ENCODE peak calls at places on chromosomes 7 and 10, in four cellular contexts. One of them, this sample, is unnamed.
A peak's percentile ranks its signal among the peaks of the same experiment; 100 is the strongest.

GRCh38 chr7:951881-952547 is 2.5 kb downstream of the ADAP1 start:
- DNase-seq in AG04450: no peak
- DNase-seq in IMR-90: no peak
- DNase-seq in uterus: peak; percentile 11
- DNase-seq in this sample: no peak

GRCh38 chr10:75266945-75267344 is 31.2 kb upstream of the COMTD1 start:
- DNase-seq in AG04450: peak; percentile 33
- DNase-seq in IMR-90: peak; percentile 89
- DNase-seq in uterus: no peak
- DNase-seq in this sample: no peak

GRCh38 chr10:113326160-113327111 is 226.4 kb upstream of the HABP2 start:
- DNase-seq in AG04450: no peak
- DNase-seq in IMR-90: peak; percentile 81
- DNase-seq in uterus: peak; percentile 52
- DNase-seq in this sample: peak; percentile 81

GRCh38 chr7:13091974-13092707 is 404.7 kb downstream of the ARL4A start:
- DNase-seq in AG04450: no peak
- DNase-seq in IMR-90: peak; percentile 87
- DNase-seq in uterus: no peak
- DNase-seq in this sample: no peak

GRCh38 chr10:124179308-124180043 is 86.1 kb upstream of the CHST15 start:
- DNase-seq in AG04450: no peak
- DNase-seq in IMR-90: no peak
- DNase-seq in uterus: no peak
- DNase-seq in this sample: no peak

GRCh38 chr10:86106616-86107015 is 260.0 kb downstream of the GRID1 start:
- DNase-seq in AG04450: no peak
- DNase-seq in IMR-90: no peak
- DNase-seq in uterus: no peak
- DNase-seq in this sample: no peak

GRCh38 chr7:83173664-83174063 is 11.0 kb upstream of the PCLO start:
- DNase-seq in AG04450: no peak
- DNase-seq in IMR-90: no peak
- DNase-seq in uterus: no peak
- DNase-seq in this sample: no peak

GRCh38 chr10:65571011-65571570 is 1354.7 kb upstream of the LRRTM3 start:
- DNase-seq in AG04450: no peak
- DNase-seq in IMR-90: no peak
- DNase-seq in uterus: no peak
- DNase-seq in this sample: no peak

GRCh38 chr10:63260860-63261251 is 127.7 kb downstream of the NRBF2 start:
- DNase-seq in AG04450: no peak
- DNase-seq in IMR-90: no peak
- DNase-seq in uterus: no peak
- DNase-seq in this sample: no peak

GRCh38 chr7:66110861-66111260 is 3.8 kb upstream of the CRCP start:
- DNase-seq in AG04450: peak; percentile 73
- DNase-seq in IMR-90: peak; percentile 95
- DNase-seq in uterus: no peak
- DNase-seq in this sample: peak; percentile 91

GRCh38 chr7:83162402-83163256 is at the start of gene PCLO:
- DNase-seq in AG04450: no peak
- DNase-seq in IMR-90: peak; percentile 3
- DNase-seq in uterus: peak; percentile 31
- DNase-seq in this sample: no peak

GRCh38 chr10:14024349-14025202 is 306.1 kb downstream of the FRMD4A start:
- DNase-seq in AG04450: no peak
- DNase-seq in IMR-90: no peak
- DNase-seq in uterus: no peak
- DNase-seq in this sample: no peak

GRCh38 chr10:126349096-126349495 is 39.2 kb downstream of the ADAM12 start:
- DNase-seq in AG04450: no peak
- DNase-seq in IMR-90: no peak
- DNase-seq in uterus: no peak
- DNase-seq in this sample: no peak

GRCh38 chr10:101585841-101586240 is 2.2 kb downstream of the POLL start:
- DNase-seq in AG04450: no peak
- DNase-seq in IMR-90: no peak
- DNase-seq in uterus: no peak
- DNase-seq in this sample: no peak

GRCh38 chr10:101588879-101589278 is 758 bp downstream of the DPCD start:
- DNase-seq in AG04450: no peak
- DNase-seq in IMR-90: peak; percentile 65
- DNase-seq in uterus: no peak
- DNase-seq in this sample: no peak

GRCh38 chr10:101587725-101588614 is at the start of the genes DPCD and POLL:
- DNase-seq in AG04450: peak; percentile 81
- DNase-seq in IMR-90: peak; percentile 93
- DNase-seq in uterus: peak; percentile 97
- DNase-seq in this sample: peak; percentile 76
- H3K4me3 ChIP-seq in AG04450: peak within 1 kb of the TSS; percentile 99
- H3K4me3 ChIP-seq in IMR-90: peak within 1 kb of the TSS; percentile 81
- H3K4me3 ChIP-seq in uterus: peak within 1 kb of the TSS; percentile 78
- H3K4me3 ChIP-seq in this sample: peak within 1 kb of the TSS; percentile 88

GRCh38 chr10:60728056-60728455 is 50.2 kb upstream of the CDK1 start:
- DNase-seq in AG04450: no peak
- DNase-seq in IMR-90: no peak
- DNase-seq in uterus: no peak
- DNase-seq in this sample: no peak
- H3K4me3 ChIP-seq in AG04450: no peak overlapping the region
- H3K4me3 ChIP-seq in IMR-90: no peak overlapping the region
- H3K4me3 ChIP-seq in uterus: no peak overlapping the region
- H3K4me3 ChIP-seq in this sample: no peak overlapping the region

GRCh38 chr7:8128457-8129322 is 133.3 kb downstream of the ICA1 start:
- DNase-seq in AG04450: no peak
- DNase-seq in IMR-90: no peak
- DNase-seq in uterus: no peak
- DNase-seq in this sample: no peak
- H3K4me3 ChIP-seq in AG04450: no peak overlapping the region
- H3K4me3 ChIP-seq in IMR-90: no peak overlapping the region
- H3K4me3 ChIP-seq in uterus: no peak overlapping the region
- H3K4me3 ChIP-seq in this sample: no peak overlapping the region

DNA sequence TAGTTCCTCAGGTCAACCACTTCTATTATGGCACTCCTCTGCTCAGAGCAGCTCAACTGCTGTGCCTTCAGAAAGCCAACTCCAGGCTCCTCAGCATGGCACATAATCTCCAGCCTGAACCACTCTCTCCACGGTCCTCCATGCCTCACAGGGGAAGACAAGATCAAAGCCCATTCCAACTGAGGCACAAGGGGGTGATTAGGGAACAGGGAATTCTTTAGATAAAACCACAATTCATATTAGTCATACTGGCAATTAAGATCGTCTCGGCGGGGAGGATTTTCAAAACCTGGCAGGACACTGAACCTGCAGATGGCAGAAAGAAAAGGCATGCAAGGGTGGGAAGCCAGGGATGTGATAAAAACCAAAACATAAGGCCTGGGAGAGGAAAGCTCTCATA is 361.6 kb downstream of the FGFR2 start:
- DNase-seq in AG04450: no peak
- DNase-seq in IMR-90: no peak
- DNase-seq in uterus: no peak
- DNase-seq in this sample: no peak
- H3K4me3 ChIP-seq in AG04450: no peak overlapping the region
- H3K4me3 ChIP-seq in IMR-90: no peak overlapping the region
- H3K4me3 ChIP-seq in uterus: no peak overlapping the region
- H3K4me3 ChIP-seq in this sample: no peak overlapping the region

DNA sequence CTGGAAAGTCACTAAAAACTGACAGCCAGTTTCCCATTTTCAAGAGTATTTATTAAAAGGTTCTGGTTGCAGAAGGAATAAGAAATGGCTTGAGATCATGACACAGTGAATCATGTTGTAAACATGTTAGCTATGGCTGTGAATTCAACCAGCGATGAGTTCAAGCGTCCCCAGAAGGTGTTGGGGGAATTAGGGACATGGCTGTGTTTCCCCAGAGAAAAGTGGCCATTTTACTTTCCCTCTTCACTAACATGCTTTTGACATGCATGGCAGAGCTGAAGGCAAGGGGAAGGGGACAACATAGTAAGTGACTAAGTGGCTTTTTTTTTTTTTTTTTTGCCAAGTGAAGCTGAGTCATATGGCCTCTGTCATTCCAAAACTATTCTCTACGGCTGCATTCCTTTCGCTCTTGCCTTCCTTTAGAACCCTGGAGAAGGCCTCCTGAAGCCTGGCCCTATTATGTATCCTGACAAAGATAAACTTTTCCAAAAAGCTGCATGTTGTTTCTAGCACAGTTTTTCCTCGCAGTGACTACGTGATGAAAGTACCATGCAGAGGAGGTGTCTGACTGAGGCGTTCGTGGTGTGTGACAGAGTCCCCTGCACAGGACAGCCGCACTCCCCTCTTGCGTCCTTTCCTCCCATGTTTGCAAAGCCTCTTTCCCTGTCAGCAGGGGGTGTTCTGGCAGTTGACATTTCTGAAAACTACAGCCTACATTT is 46.9 kb downstream of the EGFR start:
- DNase-seq in AG04450: peak; percentile 79
- DNase-seq in IMR-90: peak; percentile 94
- DNase-seq in uterus: peak; percentile 48
- DNase-seq in this sample: peak; percentile 67
- H3K4me3 ChIP-seq in AG04450: peak overlapping the region; percentile 39
- H3K4me3 ChIP-seq in IMR-90: no peak overlapping the region
- H3K4me3 ChIP-seq in uterus: no peak overlapping the region
- H3K4me3 ChIP-seq in this sample: peak overlapping the region; percentile 3

GRCh38 chr10:26567349-26567721 is 129.2 kb downstream of the APBB1IP start:
- DNase-seq in AG04450: no peak
- DNase-seq in IMR-90: no peak
- DNase-seq in uterus: no peak
- DNase-seq in this sample: no peak

GRCh38 chr10:26571655-26572054 is 125.8 kb upstream of the PDSS1 start:
- DNase-seq in AG04450: no peak
- DNase-seq in IMR-90: no peak
- DNase-seq in uterus: no peak
- DNase-seq in this sample: no peak

GRCh38 chr10:26566525-26567348 is 128.6 kb downstream of the APBB1IP start:
- DNase-seq in AG04450: no peak
- DNase-seq in IMR-90: no peak
- DNase-seq in uterus: no peak
- DNase-seq in this sample: no peak
- H3K4me3 ChIP-seq in AG04450: no peak overlapping the region
- H3K4me3 ChIP-seq in IMR-90: no peak overlapping the region
- H3K4me3 ChIP-seq in uterus: no peak overlapping the region
- H3K4me3 ChIP-seq in this sample: peak overlapping the region; percentile 36

DNA sequence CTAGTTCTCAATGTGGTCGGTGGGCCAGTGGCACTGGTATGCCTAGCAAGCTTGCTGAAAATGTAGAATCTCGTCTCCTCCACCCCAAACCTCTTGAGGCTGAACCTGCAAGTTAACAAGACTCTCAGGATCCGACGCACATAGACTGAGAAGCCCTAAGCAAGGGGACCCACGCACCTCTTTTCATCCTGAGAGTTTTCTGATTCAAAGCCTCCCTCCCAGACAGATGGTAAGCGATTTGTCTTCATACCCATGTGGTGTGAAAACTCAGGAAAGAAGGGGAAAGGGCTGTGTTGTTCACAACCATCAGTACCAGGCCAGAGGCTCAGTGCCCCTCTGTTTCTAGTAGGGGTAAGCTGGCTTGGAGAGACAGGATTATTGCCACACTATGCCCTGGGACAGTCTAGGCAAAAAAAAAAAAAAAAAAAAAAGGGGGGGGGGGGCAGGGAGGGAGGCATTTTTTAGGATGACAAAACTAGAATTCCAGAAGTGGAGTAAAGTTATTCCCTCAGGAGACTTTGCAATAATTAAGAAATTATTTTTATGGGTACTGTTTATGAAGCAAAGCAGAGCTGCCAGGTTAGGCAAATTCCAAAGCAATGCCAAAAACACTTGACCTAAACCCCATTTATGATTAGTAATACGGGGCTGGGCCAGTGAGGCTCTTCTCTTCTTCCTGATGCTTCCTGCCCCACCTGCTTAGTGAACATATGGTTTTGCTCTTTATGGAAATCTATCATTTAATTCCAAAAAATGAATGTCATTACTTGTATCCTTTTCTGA is 117.5 kb upstream of the PDLIM1 start:
- DNase-seq in AG04450: no peak
- DNase-seq in IMR-90: no peak
- DNase-seq in uterus: peak; percentile 73
- DNase-seq in this sample: no peak
- H3K4me3 ChIP-seq in AG04450: no peak overlapping the region
- H3K4me3 ChIP-seq in IMR-90: no peak overlapping the region
- H3K4me3 ChIP-seq in uterus: no peak overlapping the region
- H3K4me3 ChIP-seq in this sample: no peak overlapping the region

GRCh38 chr7:100546868-100547800 is 8.1 kb downstream of the AGFG2 start:
- DNase-seq in AG04450: no peak
- DNase-seq in IMR-90: no peak
- DNase-seq in uterus: no peak
- DNase-seq in this sample: no peak

GRCh38 chr7:100544949-100545635 is 6.1 kb downstream of the AGFG2 start:
- DNase-seq in AG04450: no peak
- DNase-seq in IMR-90: peak; percentile 26
- DNase-seq in uterus: peak; percentile 58
- DNase-seq in this sample: no peak

GRCh38 chr7:100546129-100546867 is 7.3 kb downstream of the AGFG2 start:
- DNase-seq in AG04450: no peak
- DNase-seq in IMR-90: no peak
- DNase-seq in uterus: no peak
- DNase-seq in this sample: no peak

GRCh38 chr7:100544386-100544785 is 5.4 kb downstream of the AGFG2 start:
- DNase-seq in AG04450: no peak
- DNase-seq in IMR-90: no peak
- DNase-seq in uterus: no peak
- DNase-seq in this sample: no peak

DNA sequence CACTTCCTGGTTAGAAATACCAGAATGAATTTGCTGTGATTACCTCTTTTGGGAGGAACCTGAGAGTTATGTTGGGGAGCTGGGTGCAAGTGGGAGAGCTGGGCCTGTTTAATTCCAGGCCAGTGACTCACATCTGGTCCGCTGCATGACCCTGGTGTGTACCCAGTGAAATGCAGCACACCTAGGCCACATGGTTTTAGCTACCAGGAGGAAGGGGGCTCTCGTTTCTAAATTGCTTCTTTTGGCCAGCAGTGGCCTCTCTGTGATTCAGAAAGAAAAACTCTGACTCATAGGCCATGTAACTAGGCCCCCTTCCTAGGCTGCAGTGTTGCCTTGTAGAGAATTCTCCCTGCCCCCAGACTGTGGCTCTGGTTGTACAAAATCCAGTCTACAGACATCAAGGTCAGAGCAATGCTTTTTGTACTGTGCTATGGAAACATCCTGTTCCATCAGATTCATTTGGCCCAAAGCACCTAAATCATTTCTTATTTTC is 6.7 kb downstream of the AGFG2 start:
- DNase-seq in AG04450: peak; percentile 53
- DNase-seq in IMR-90: peak; percentile 86
- DNase-seq in uterus: peak; percentile 91
- DNase-seq in this sample: peak; percentile 87
- H3K4me3 ChIP-seq in AG04450: no peak overlapping the region
- H3K4me3 ChIP-seq in IMR-90: no peak overlapping the region
- H3K4me3 ChIP-seq in uterus: no peak overlapping the region
- H3K4me3 ChIP-seq in this sample: no peak overlapping the region

This sample was measured in skeletal muscle cell.